ENCODE peak calls at places on chromosomes 13 and 19, in five cellular contexts. C is HL-60, O is IMR-90, S is GM06990, A is thyroid gland. P is an unnamed sample.

GRCh38 chr19:588093-588742 is 1.5 kb upstream of the HCN2 start:
- DNase-seq in C (peak), O (peak), S (peak), A (peak), P (no peak)

GRCh38 chr19:14459703-14460102 is 15.5 kb downstream of the PTGER1 start:
- DNase-seq in C (no peak), O (no peak), S (no peak), A (no peak), P (no peak)

GRCh38 chr19:43905897-43906296 is 29.2 kb downstream of the ZNF45 start:
- DNase-seq in C (no peak), O (no peak), S (no peak), A (no peak), P (no peak)

GRCh38 chr19:43479961-43480561 is 14.7 kb upstream of the LYPD3 start:
- DNase-seq in C (no peak), O (no peak), S (no peak), A (no peak), P (no peak)

GRCh38 chr13:66508153-66508909 is 721.8 kb downstream of the PCDH9 start:
- DNase-seq in C (no peak), O (peak), S (no peak), A (no peak), P (no peak)

GRCh38 chr13:34941835-34942731 is at the start of gene NBEA:
- DNase-seq in C (peak), O (peak), S (peak), A (peak), P (peak)

GRCh38 chr19:56141416-56141992 is 417 bp downstream of the ZNF444 start:
- DNase-seq in C (no peak), O (no peak), S (no peak), A (peak), P (peak)

GRCh38 chr13:111371211-111371610 is 50.8 kb downstream of the TEX29 start:
- DNase-seq in C (no peak), O (peak), S (no peak), A (peak), P (no peak)

GRCh38 chr13:25372275-25373081 is 704 bp downstream of the ATP8A2 start:
- DNase-seq in C (no peak), O (no peak), S (no peak), A (no peak), P (no peak)

GRCh38 chr13:37534181-37534580 is 64.4 kb downstream of the POSTN start:
- DNase-seq in C (no peak), O (peak), S (no peak), A (no peak), P (no peak)

GRCh38 chr19:42281175-42282035 is 12.4 kb downstream of the CIC start:
- DNase-seq in C (peak), O (peak), S (peak), A (peak), P (peak)

GRCh38 chr19:11963566-11964355 is 1.1 kb upstream of the ZNF763 start:
- DNase-seq in C (peak), O (peak), S (peak), A (peak), P (peak)

GRCh38 chr13:52459668-52460067 is 4.4 kb downstream of the CKAP2 start:
- DNase-seq in C (no peak), O (peak), S (no peak), A (no peak), P (no peak)
- H3K4me3 ChIP-seq in C (no peak), O (no peak), S (no peak), A (no peak), P (no peak)

GRCh38 chr19:6223461-6224307 is 56.1 kb downstream of the MLLT1 start:
- DNase-seq in C (no peak), O (no peak), S (no peak), A (peak), P (peak)
- TF ChIP-seq CTCF in C (no peak), O (no peak), S (no peak), A (peak), P (no peak)

DNA sequence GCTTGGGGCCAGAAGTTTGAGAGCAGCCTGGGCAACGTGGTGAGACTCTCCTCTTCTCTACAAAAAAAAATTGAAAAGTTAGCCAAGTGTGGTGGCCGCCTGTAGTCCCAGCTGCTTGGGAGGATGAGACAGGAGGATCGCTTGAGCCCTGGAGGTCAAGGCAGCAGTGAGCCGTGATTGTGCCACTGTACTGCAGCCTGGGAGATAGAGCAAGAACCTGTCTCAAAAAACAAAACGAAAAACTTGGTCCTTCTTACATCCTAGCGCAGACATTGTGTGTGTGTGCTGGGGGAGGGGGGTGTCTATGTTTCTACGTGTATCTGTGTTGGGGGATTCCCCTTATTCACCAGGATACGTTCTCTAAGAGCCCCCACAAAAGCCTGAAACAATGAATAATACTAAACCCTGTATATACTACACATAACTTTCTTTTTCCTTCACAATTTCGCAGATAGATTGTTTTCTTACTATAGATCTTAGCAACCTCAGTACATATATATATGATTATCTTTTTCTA is 7.9 kb downstream of the AXL start:
- DNase-seq in C (no peak), O (no peak), S (no peak), A (no peak), P (no peak)
- H3K4me3 ChIP-seq in C (peak), O (no peak), S (no peak), A (no peak), P (no peak)

DNA sequence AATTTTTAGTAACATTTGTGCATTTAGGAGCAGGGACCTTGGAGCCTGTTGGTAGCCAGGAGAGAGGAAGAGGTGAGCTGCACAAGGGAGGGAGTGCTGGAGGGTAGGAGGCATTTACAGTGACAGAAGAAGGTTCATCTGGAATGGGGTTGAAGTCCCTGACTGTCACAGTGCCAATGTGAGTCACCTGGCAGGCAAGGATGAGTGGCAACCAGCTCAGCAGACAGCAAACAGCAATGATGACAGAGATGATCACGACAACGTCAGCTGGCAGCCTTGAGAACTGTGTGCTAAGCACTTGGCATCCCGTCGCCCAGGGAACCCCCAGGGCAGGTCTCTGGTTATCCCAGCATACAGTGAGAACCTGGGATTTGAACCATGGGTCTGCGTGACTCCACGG is 2.6 kb downstream of the OR10H5 start:
- DNase-seq in C (no peak), O (no peak), S (no peak), A (no peak), P (no peak)
- TF ChIP-seq CTCF in C (no peak), O (no peak), S (no peak), A (no peak), P (no peak)

GRCh38 chr13:49627831-49628652 is at the start of gene ARL11:
- DNase-seq in C (peak), O (no peak), S (peak), A (peak), P (peak)
- H3K4me3 ChIP-seq in C (peak), O (no peak), S (peak), A (no peak), P (peak)

DNA sequence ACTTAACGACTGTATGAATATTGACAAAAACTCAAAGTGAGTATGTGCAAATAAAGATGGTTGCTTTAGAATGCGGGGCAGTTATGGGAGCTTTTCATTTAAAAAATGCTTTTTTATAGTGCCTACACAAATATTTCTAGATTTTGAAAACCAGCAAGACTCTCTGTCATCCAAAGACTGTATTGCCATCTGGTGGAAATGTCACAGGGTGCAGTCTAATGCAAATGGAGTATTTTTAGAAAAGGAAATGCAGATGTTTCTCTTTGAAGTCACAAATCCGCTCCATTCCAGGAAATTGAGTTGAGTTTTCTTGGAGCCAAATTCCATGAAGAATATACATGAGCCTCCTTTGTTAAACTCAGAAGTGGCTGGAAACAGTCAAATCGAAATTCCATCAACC is 2.3 kb upstream of the C1QTNF9B start:
- DNase-seq in C (no peak), O (peak), S (no peak), A (peak), P (no peak)
- TF ChIP-seq CTCF in C (peak), O (peak), S (peak), A (peak), P (peak)